ENCODE peak calls at places on chromosomes 4 and X, in five cellular contexts. U, R, E, O and F are unnamed samples.

GRCh38 chr4:75895744-75896314 is 6.4 kb downstream of the PPEF2 start:
- DNase-seq in U (peak; percentile 31), R (no peak), E (no peak), O (no peak), F (no peak)

GRCh38 chrX:153645151-153645550 is 1.9 kb upstream of the DUSP9 start:
- DNase-seq in U (no peak), R (no peak), E (no peak), O (no peak), F (no peak)

GRCh38 chr4:25863347-25863784 is 578 bp upstream of the SEL1L3 start:
- DNase-seq in U (peak; percentile 47), R (peak; percentile 66), E (peak; percentile 86), O (no peak), F (no peak)

GRCh38 chr4:78167510-78167909 is 110.4 kb downstream of the FRAS1 start:
- DNase-seq in U (no peak), R (no peak), E (no peak), O (no peak), F (no peak)

GRCh38 chr4:80963051-80963450 is 67.5 kb upstream of the BMP3 start:
- DNase-seq in U (no peak), R (no peak), E (no peak), O (no peak), F (no peak)

GRCh38 chrX:132676561-132677186 is 187.8 kb upstream of the MBNL3 start:
- DNase-seq in U (peak; percentile 31), R (no peak), E (no peak), O (no peak), F (no peak)

GRCh38 chr4:72280252-72280651 is 248.5 kb downstream of the NPFFR2 start:
- DNase-seq in U (no peak), R (no peak), E (no peak), O (no peak), F (no peak)

GRCh38 chr4:80610845-80611244 is 275.3 kb downstream of the CFAP299 start:
- DNase-seq in U (no peak), R (no peak), E (no peak), O (no peak), F (no peak)

GRCh38 chr4:69497886-69498395 is 2.2 kb upstream of the UGT2B4 start:
- DNase-seq in U (no peak), R (no peak), E (no peak), O (no peak), F (no peak)

GRCh38 chr4:168857546-168858314 is 152.3 kb downstream of the CBR4 start:
- DNase-seq in U (no peak), R (no peak), E (no peak), O (no peak), F (no peak)

GRCh38 chr4:8320386-8320750 is 50.8 kb downstream of the HTRA3 start:
- DNase-seq in U (no peak), R (no peak), E (no peak), O (no peak), F (peak; percentile 32)

GRCh38 chrX:15663439-15663838 is 1.2 kb downstream of the CLTRN start:
- DNase-seq in U (no peak), R (no peak), E (no peak), O (no peak), F (no peak)

GRCh38 chrX:80808854-80809493 is 703 bp downstream of the BRWD3 start:
- DNase-seq in U (peak; percentile 23), R (no peak), E (peak; percentile 28), O (peak; percentile 15), F (no peak)

GRCh38 chr4:176601156-176601555 is 191.6 kb downstream of the VEGFC start:
- DNase-seq in U (no peak), R (no peak), E (no peak), O (no peak), F (no peak)

GRCh38 chr4:30847157-30847556 is 127.0 kb downstream of the PCDH7 start:
- DNase-seq in U (peak; percentile 64), R (no peak), E (no peak), O (no peak), F (no peak)

GRCh38 chrX:136714626-136715599 is 65.8 kb downstream of the ARHGEF6 start:
- DNase-seq in U (no peak), R (no peak), E (no peak), O (no peak), F (no peak)

GRCh38 chr4:182223708-182224107 is 19.5 kb upstream of the TENM3 start:
- DNase-seq in U (no peak), R (no peak), E (no peak), O (no peak), F (no peak)

GRCh38 chrX:8867454-8867853 is 66.3 kb upstream of the FAM9A start:
- DNase-seq in U (no peak), R (no peak), E (no peak), O (no peak), F (no peak)

GRCh38 chr4:138977525-138977924 is 38.1 kb upstream of the NOCT start:
- DNase-seq in U (no peak), R (no peak), E (no peak), O (no peak), F (no peak)

GRCh38 chr4:3827616-3828492 is 61.7 kb downstream of the ADRA2C start:
- DNase-seq in U (no peak), R (peak; percentile 82), E (peak; percentile 78), O (peak; percentile 59), F (peak; percentile 85)

GRCh38 chr4:128916832-128917231 is 107.3 kb downstream of the JADE1 start:
- DNase-seq in U (no peak), R (peak; percentile 56), E (peak; percentile 10), O (no peak), F (no peak)

GRCh38 chr4:112585977-112586736 is 50.6 kb downstream of the ZGRF1 start:
- DNase-seq in U (no peak), R (no peak), E (no peak), O (no peak), F (no peak)

GRCh38 chr4:17636696-17637351 is 22.4 kb downstream of the MED28 start:
- DNase-seq in U (peak; percentile 90), R (peak; percentile 83), E (peak; percentile 77), O (peak; percentile 67), F (peak; percentile 69)

GRCh38 chrX:118660085-118660484 is 67.3 kb upstream of the IL13RA1 start:
- DNase-seq in U (no peak), R (no peak), E (no peak), O (no peak), F (no peak)

GRCh38 chrX:18390941-18391538 is 34.4 kb upstream of the CDKL5 start:
- DNase-seq in U (peak; percentile 80), R (peak; percentile 66), E (peak; percentile 67), O (peak; percentile 44), F (peak; percentile 37)

GRCh38 chr4:26248647-26249046 is 72.2 kb upstream of the RBPJ start:
- DNase-seq in U (no peak), R (no peak), E (peak; percentile 21), O (no peak), F (no peak)

GRCh38 chr4:104352211-104352610 is 142.5 kb downstream of the CXXC4 start:
- DNase-seq in U (peak; percentile 17), R (no peak), E (no peak), O (no peak), F (no peak)

GRCh38 chrX:72620550-72621145 is 48.0 kb upstream of the HDAC8 start:
- DNase-seq in U (no peak), R (peak; percentile 23), E (peak; percentile 26), O (peak; percentile 56), F (peak; percentile 14)

DNA sequence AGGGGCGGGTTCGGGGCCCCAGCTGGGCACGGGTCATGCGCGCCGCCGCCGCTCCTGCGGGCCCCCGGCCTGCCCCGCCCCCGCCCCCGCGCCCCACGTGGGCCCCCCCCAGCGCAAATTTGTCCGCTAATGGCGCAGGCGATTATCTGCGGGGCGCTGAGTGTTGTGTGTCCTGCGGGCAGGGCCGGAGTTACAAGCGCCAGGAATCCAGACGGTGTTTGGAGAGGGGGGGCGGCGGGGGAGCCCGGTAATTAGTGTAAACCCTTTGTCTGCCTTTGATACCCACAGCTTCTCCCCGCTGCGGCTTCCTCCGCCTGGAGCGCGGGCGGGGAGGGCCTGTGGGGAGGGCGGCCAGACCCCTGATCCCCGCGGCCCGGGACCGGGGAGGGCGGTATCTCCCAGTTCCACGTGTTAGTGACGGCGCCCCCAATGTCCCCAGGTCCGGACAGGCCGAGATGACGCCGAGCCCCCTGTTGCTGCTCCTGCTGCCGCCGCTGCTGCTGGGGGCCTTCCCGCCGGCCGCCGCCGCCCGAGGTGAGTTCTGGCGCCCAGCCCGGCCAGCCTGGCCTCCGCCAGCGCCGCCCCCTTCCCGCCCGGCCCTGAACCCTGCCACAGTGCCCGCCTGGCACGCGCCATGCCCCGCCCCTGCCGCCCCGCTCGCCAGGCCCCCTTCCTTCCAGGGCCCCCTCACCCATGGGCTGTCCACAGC is 759 bp downstream of the FGFRL1 start:
- DNase-seq in U (peak; percentile 77), R (peak; percentile 67), E (peak; percentile 67), O (peak; percentile 53), F (no peak)
- H3K4me3 ChIP-seq in U (peak overlapping the region; percentile 56), R (peak overlapping the region; percentile 65), E (peak overlapping the region; percentile 46), O (peak overlapping the region; percentile 52), F (peak overlapping the region; percentile 67)

GRCh38 chr4:6892909-6893202 is 16.8 kb upstream of the TBC1D14 start:
- DNase-seq in U (no peak), R (no peak), E (no peak), O (no peak), F (no peak)
- H3K4me1 ChIP-seq in U (peaks cover 6% of the 10 kb centered on the region), R (peaks cover 28% of the 10 kb centered on the region), E (peaks cover 31% of the 10 kb centered on the region), O (no peaks in the 10 kb centered on the region), F (peaks cover 35% of the 10 kb centered on the region)

DNA sequence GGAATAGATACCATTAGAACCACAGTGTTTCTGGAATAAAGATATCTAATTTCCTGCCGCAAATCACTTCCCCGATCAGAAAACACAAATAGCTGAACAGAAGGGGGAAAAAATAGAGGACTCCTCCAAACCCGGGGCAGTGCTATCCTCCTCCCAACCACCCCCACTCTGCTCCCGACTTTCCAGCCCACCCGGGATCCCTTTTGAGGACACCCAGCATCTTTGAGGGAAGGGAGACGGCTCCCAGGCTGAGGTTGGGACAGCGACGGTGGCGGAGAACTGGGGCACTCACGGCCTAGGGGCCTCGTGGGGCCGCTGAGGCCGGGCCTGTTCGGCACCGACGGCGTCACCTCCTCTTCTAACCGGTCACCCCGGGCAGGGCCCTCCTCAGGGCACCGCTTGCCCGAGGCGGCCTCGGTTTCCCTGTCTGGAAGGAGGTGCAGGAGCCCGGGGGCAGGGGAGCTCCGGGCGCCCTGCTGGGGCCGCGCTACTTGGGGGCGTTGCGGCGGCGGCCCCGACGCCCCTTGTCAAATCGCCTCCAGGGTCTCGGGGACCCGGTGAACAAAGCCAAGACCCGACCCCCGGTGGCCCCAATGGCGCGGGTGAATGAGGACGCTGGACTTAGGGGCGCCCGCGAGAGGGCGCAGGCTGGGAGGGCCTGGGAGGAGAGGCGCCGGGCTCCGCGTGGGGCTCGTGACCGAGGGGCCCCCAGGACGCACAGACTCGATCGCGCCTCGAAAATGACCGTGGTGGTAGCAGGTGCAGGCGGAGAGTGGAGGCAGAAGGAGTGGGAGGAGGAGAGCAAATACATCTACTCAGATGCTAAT is 6.9 kb upstream of the ARX start:
- DNase-seq in U (peak; percentile 69), R (no peak), E (no peak), O (no peak), F (no peak)
- TF ChIP-seq CTCF in U (peak; percentile 63), R (no peak), E (no peak), O (no peak), F (no peak)

GRCh38 chr4:86356831-86357230 is 3.0 kb downstream of the MAPK10 start:
- DNase-seq in U (peak; percentile 8), R (no peak), E (no peak), O (no peak), F (no peak)

GRCh38 chr4:86357608-86358007 is 2.2 kb downstream of the MAPK10 start:
- DNase-seq in U (no peak), R (no peak), E (no peak), O (no peak), F (no peak)

GRCh38 chr4:86358176-86358701 is 1.6 kb downstream of the MAPK10 start:
- DNase-seq in U (peak; percentile 15), R (no peak), E (no peak), O (no peak), F (no peak)

GRCh38 chr4:86362510-86362909 is 2.7 kb upstream of the MAPK10 start:
- DNase-seq in U (no peak), R (no peak), E (no peak), O (no peak), F (no peak)

GRCh38 chr4:86359944-86360478 is at the start of gene MAPK10:
- DNase-seq in U (peak; percentile 99), R (peak; percentile 69), E (peak; percentile 57), O (peak; percentile 45), F (peak; percentile 51)
- H3K4me3 ChIP-seq in U (peak within 1 kb of the TSS; percentile 90), R (peak within 1 kb of the TSS; percentile 25), E (peak within 1 kb of the TSS; percentile 9), O (peak within 1 kb of the TSS; percentile 17), F (peak within 1 kb of the TSS; percentile 54)